ENCODE peak calls at places on chromosomes 11 and 22, in seven cellular contexts. One of them, this sample, is unnamed.

GRCh38 chr11:92698742-92699141 is 270.7 kb upstream of the MTNR1B start:
- DNase-seq in H1: no peak
- DNase-seq in trophoblast cell: no peak
- DNase-seq in IMR-90: no peak
- DNase-seq in H9: no peak
- DNase-seq in mesenchymal stem cell: no peak
- DNase-seq in neuronal stem cell: no peak
- DNase-seq in this sample: no peak

GRCh38 chr11:47603295-47603694 is 9.1 kb upstream of the C1QTNF4 start:
- DNase-seq in trophoblast cell: no peak
- DNase-seq in mesenchymal stem cell: no peak
- DNase-seq in neuronal stem cell: no peak
- DNase-seq in H1: no peak
- DNase-seq in IMR-90: peak; percentile 37
- DNase-seq in H9: no peak
- DNase-seq in this sample: no peak

GRCh38 chr11:1873048-1873812 is 18.5 kb downstream of the PRR33 start:
- DNase-seq in neuronal stem cell: no peak
- DNase-seq in IMR-90: peak; percentile 24
- DNase-seq in H1: no peak
- DNase-seq in trophoblast cell: no peak
- DNase-seq in H9: no peak
- DNase-seq in mesenchymal stem cell: no peak
- DNase-seq in this sample: peak; percentile 8

GRCh38 chr11:23192256-23192655 is 332.0 kb upstream of the CCDC179 start:
- DNase-seq in H1: no peak
- DNase-seq in IMR-90: peak; percentile 48
- DNase-seq in mesenchymal stem cell: no peak
- DNase-seq in neuronal stem cell: no peak
- DNase-seq in H9: no peak
- DNase-seq in trophoblast cell: no peak
- DNase-seq in this sample: no peak

GRCh38 chr11:63985812-63986155 is 454 bp upstream of the OTUB1 start:
- DNase-seq in H9: no peak
- DNase-seq in neuronal stem cell: no peak
- DNase-seq in mesenchymal stem cell: no peak
- DNase-seq in H1: no peak
- DNase-seq in IMR-90: no peak
- DNase-seq in trophoblast cell: no peak
- DNase-seq in this sample: no peak

GRCh38 chr11:121221801-121222200 is 70.8 kb upstream of the SC5D start:
- DNase-seq in neuronal stem cell: no peak
- DNase-seq in mesenchymal stem cell: no peak
- DNase-seq in H9: no peak
- DNase-seq in IMR-90: no peak
- DNase-seq in trophoblast cell: no peak
- DNase-seq in H1: no peak
- DNase-seq in this sample: no peak

GRCh38 chr11:2631161-2631560 is 68.6 kb downstream of the KCNQ1OT1 start:
- DNase-seq in neuronal stem cell: no peak
- DNase-seq in trophoblast cell: no peak
- DNase-seq in IMR-90: no peak
- DNase-seq in mesenchymal stem cell: no peak
- DNase-seq in H1: no peak
- DNase-seq in H9: no peak
- DNase-seq in this sample: no peak

GRCh38 chr11:107928767-107929507 is 689 bp downstream of the RAB39A start:
- DNase-seq in trophoblast cell: no peak
- DNase-seq in neuronal stem cell: peak; percentile 6
- DNase-seq in H1: no peak
- DNase-seq in H9: peak; percentile 40
- DNase-seq in mesenchymal stem cell: no peak
- DNase-seq in IMR-90: no peak
- DNase-seq in this sample: peak; percentile 66

GRCh38 chr11:3959918-3960295 is 104.4 kb downstream of the STIM1 start:
- DNase-seq in trophoblast cell: no peak
- DNase-seq in neuronal stem cell: no peak
- DNase-seq in mesenchymal stem cell: no peak
- DNase-seq in H1: no peak
- DNase-seq in IMR-90: peak; percentile 25
- DNase-seq in H9: no peak
- DNase-seq in this sample: no peak

DNA sequence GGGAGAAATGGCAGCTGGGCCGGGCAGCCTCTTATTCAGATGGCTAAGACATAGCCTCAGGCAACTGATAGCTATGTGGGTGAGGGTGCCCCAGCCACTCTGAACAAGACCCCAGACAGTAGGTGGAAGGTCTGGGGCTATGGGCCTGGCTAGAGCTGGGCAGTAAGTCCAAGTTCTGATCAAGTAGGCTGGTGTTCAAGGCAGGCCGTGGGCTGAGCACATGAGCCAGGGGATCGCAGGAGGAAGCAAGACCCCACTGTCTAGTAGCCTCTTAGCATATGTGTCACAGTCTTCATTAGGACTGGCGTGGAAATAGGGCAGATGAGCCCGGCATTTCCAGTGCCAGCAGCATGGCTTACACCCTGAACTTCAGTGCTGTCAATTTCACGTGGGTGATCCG is 192.1 kb downstream of the ADAMTS15 start:
- DNase-seq in mesenchymal stem cell: no peak
- DNase-seq in H1: no peak
- DNase-seq in IMR-90: no peak
- DNase-seq in H9: no peak
- DNase-seq in neuronal stem cell: no peak
- DNase-seq in trophoblast cell: no peak
- DNase-seq in this sample: no peak
- H2BK5ac ChIP-seq in mesenchymal stem cell: no peak overlapping the region
- H2BK5ac ChIP-seq in H1: no peak overlapping the region
- H2BK5ac ChIP-seq in IMR-90: no peak overlapping the region
- H2BK5ac ChIP-seq in H9: no peak overlapping the region
- H2BK5ac ChIP-seq in neuronal stem cell: no peak overlapping the region
- H2BK5ac ChIP-seq in trophoblast cell: no peak overlapping the region
- H2BK5ac ChIP-seq in this sample: no peak overlapping the region

DNA sequence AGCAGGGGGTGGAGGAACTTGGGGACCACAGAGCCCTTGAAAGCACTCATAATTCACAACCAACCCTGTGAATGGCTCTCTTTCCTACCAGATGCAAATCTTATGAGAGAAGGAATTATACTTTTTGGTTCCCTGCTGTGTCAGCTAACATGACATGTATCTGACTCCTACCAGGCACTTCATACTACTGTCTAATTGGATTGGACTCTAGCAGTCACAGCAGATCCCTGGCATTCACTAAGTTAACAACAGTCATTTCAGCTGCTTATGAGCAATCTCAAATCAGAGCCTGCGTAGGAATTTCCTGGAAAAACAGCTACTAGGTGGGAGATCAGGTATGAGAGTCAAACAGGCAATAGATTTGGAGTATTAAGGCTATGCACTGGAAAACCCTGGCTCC is 11.1 kb upstream of the ENDOD1 start:
- DNase-seq in H1: no peak
- DNase-seq in mesenchymal stem cell: no peak
- DNase-seq in IMR-90: peak; percentile 6
- DNase-seq in trophoblast cell: no peak
- DNase-seq in H9: no peak
- DNase-seq in neuronal stem cell: no peak
- DNase-seq in this sample: no peak
- H2BK5ac ChIP-seq in H1: no peak overlapping the region
- H2BK5ac ChIP-seq in mesenchymal stem cell: no peak overlapping the region
- H2BK5ac ChIP-seq in IMR-90: no peak overlapping the region
- H2BK5ac ChIP-seq in trophoblast cell: no peak overlapping the region
- H2BK5ac ChIP-seq in H9: no peak overlapping the region
- H2BK5ac ChIP-seq in neuronal stem cell: no peak overlapping the region
- H2BK5ac ChIP-seq in this sample: no peak overlapping the region

GRCh38 chr22:37610480-37611148 is 2.0 kb downstream of the GGA1 start:
- DNase-seq in IMR-90: no peak
- DNase-seq in H1: no peak
- DNase-seq in mesenchymal stem cell: no peak
- DNase-seq in neuronal stem cell: no peak
- DNase-seq in H9: no peak
- DNase-seq in trophoblast cell: peak; percentile 25
- DNase-seq in this sample: no peak
- H2BK5ac ChIP-seq in IMR-90: no peak overlapping the region
- H2BK5ac ChIP-seq in H1: no peak overlapping the region
- H2BK5ac ChIP-seq in mesenchymal stem cell: no peak overlapping the region
- H2BK5ac ChIP-seq in neuronal stem cell: no peak overlapping the region
- H2BK5ac ChIP-seq in H9: no peak overlapping the region
- H2BK5ac ChIP-seq in trophoblast cell: no peak overlapping the region
- H2BK5ac ChIP-seq in this sample: no peak overlapping the region

GRCh38 chr11:32081129-32081641 is 9.7 kb upstream of the RCN1 start:
- DNase-seq in mesenchymal stem cell: peak; percentile 52
- DNase-seq in trophoblast cell: no peak
- DNase-seq in H1: no peak
- DNase-seq in neuronal stem cell: no peak
- DNase-seq in H9: no peak
- DNase-seq in IMR-90: peak; percentile 64
- DNase-seq in this sample: no peak
- H2BK5ac ChIP-seq in mesenchymal stem cell: no peak overlapping the region
- H2BK5ac ChIP-seq in trophoblast cell: no peak overlapping the region
- H2BK5ac ChIP-seq in H1: no peak overlapping the region
- H2BK5ac ChIP-seq in neuronal stem cell: no peak overlapping the region
- H2BK5ac ChIP-seq in H9: no peak overlapping the region
- H2BK5ac ChIP-seq in IMR-90: peak overlapping the region; percentile 73
- H2BK5ac ChIP-seq in this sample: no peak overlapping the region

GRCh38 chr11:57071829-57072228 is 83.1 kb downstream of the OR5AK2 start:
- DNase-seq in trophoblast cell: no peak
- DNase-seq in H9: no peak
- DNase-seq in IMR-90: peak; percentile 37
- DNase-seq in H1: no peak
- DNase-seq in mesenchymal stem cell: peak; percentile 44
- DNase-seq in neuronal stem cell: no peak
- DNase-seq in this sample: no peak
- H2BK5ac ChIP-seq in trophoblast cell: no peak overlapping the region
- H2BK5ac ChIP-seq in H9: no peak overlapping the region
- H2BK5ac ChIP-seq in IMR-90: peak overlapping the region; percentile 72
- H2BK5ac ChIP-seq in H1: no peak overlapping the region
- H2BK5ac ChIP-seq in mesenchymal stem cell: no peak overlapping the region
- H2BK5ac ChIP-seq in neuronal stem cell: no peak overlapping the region
- H2BK5ac ChIP-seq in this sample: no peak overlapping the region

GRCh38 chr11:15472405-15472799 is 357.7 kb downstream of the INSC start:
- DNase-seq in neuronal stem cell: no peak
- DNase-seq in IMR-90: no peak
- DNase-seq in H9: no peak
- DNase-seq in H1: no peak
- DNase-seq in trophoblast cell: peak; percentile 78
- DNase-seq in mesenchymal stem cell: no peak
- DNase-seq in this sample: peak; percentile 87
- H2BK5ac ChIP-seq in neuronal stem cell: no peak overlapping the region
- H2BK5ac ChIP-seq in IMR-90: no peak overlapping the region
- H2BK5ac ChIP-seq in H9: no peak overlapping the region
- H2BK5ac ChIP-seq in H1: no peak overlapping the region
- H2BK5ac ChIP-seq in trophoblast cell: no peak overlapping the region
- H2BK5ac ChIP-seq in mesenchymal stem cell: no peak overlapping the region
- H2BK5ac ChIP-seq in this sample: no peak overlapping the region

This sample was measured in mesendoderm.